ENCODE peak calls at places on chromosomes 13 and 19, in seven cellular contexts. U is suprapubic skin, F is lower leg skin, J is tibial nerve, O is IMR-90, X is GM12891, Z is NB4. S is an unnamed sample.

GRCh38 chr13:20489185-20489820 is 36.4 kb downstream of the CRYL1 start:
- DNase-seq in U (no peak), F (peak; percentile 24), J (peak; percentile 50), O (peak; percentile 62), X (no peak), Z (no peak), S (peak; percentile 25)

GRCh38 chr13:29336356-29336755 is 259.1 kb downstream of the SLC7A1 start:
- DNase-seq in U (no peak), F (no peak), J (no peak), O (no peak), X (no peak), Z (no peak), S (no peak)

GRCh38 chr19:47019431-47020041 is at the start of gene NPAS1:
- DNase-seq in U (no peak), F (no peak), J (no peak), O (no peak), X (no peak), Z (peak; percentile 60), S (no peak)

GRCh38 chr13:44313674-44314073 is 60.0 kb upstream of the SERP2 start:
- DNase-seq in U (no peak), F (no peak), J (no peak), O (peak; percentile 91), X (no peak), Z (peak; percentile 77), S (peak; percentile 46)

GRCh38 chr19:6766357-6767080 is 716 bp downstream of the SH2D3A start:
- DNase-seq in U (no peak), F (no peak), J (no peak), O (no peak), X (no peak), Z (no peak), S (no peak)

GRCh38 chr13:26475176-26476110 is 82.0 kb upstream of the WASF3 start:
- DNase-seq in U (no peak), F (no peak), J (no peak), O (no peak), X (no peak), Z (no peak), S (no peak)

GRCh38 chr19:53308339-53308811 is 25.2 kb upstream of the ZNF845 start:
- DNase-seq in U (no peak), F (no peak), J (no peak), O (no peak), X (no peak), Z (no peak), S (peak; percentile 23)

GRCh38 chr13:31930901-31931522 is 100.6 kb upstream of the FRY start:
- DNase-seq in U (no peak), F (no peak), J (no peak), O (no peak), X (peak; percentile 32), Z (peak; percentile 57), S (no peak)

GRCh38 chr19:3697094-3697493 is 3.2 kb downstream of the PIP5K1C start:
- DNase-seq in U (no peak), F (no peak), J (no peak), O (no peak), X (no peak), Z (no peak), S (no peak)

GRCh38 chr13:67231481-67231940 is 1.4 kb upstream of the PCDH9 start:
- DNase-seq in U (no peak), F (no peak), J (no peak), O (no peak), X (no peak), Z (no peak), S (no peak)

GRCh38 chr13:33799950-33800592 is 17.9 kb upstream of the RFC3 start:
- DNase-seq in U (no peak), F (no peak), J (no peak), O (peak; percentile 46), X (no peak), Z (peak; percentile 50), S (peak; percentile 36)

GRCh38 chr19:30757836-30758617 is 385.8 kb downstream of the ZNF536 start:
- DNase-seq in U (no peak), F (no peak), J (no peak), O (no peak), X (no peak), Z (no peak), S (no peak)

GRCh38 chr13:19864018-19864338 is 529 bp upstream of the ZMYM5 start:
- DNase-seq in U (peak; percentile 88), F (no peak), J (no peak), O (no peak), X (peak; percentile 44), Z (peak; percentile 94), S (peak; percentile 90)

GRCh38 chr19:3350014-3350663 is 16.2 kb upstream of the NFIC start:
- DNase-seq in U (no peak), F (no peak), J (no peak), O (peak; percentile 52), X (no peak), Z (no peak), S (no peak)

GRCh38 chr13:93687261-93687660 is 460.7 kb downstream of the GPC6 start:
- DNase-seq in U (no peak), F (no peak), J (no peak), O (peak; percentile 75), X (no peak), Z (no peak), S (no peak)

GRCh38 chr13:73966331-73966730 is 167.9 kb downstream of the KLF12 start:
- DNase-seq in U (no peak), F (no peak), J (no peak), O (no peak), X (no peak), Z (no peak), S (no peak)

GRCh38 chr13:98834254-98834960 is 81.9 kb upstream of the SLC15A1 start:
- DNase-seq in U (no peak), F (no peak), J (no peak), O (no peak), X (no peak), Z (no peak), S (no peak)

GRCh38 chr13:95535243-95535642 is 17.3 kb upstream of the CLDN10 start:
- DNase-seq in U (no peak), F (no peak), J (no peak), O (peak; percentile 73), X (no peak), Z (no peak), S (no peak)

GRCh38 chr19:58022283-58022660 is 11.6 kb upstream of the ZSCAN1 start:
- DNase-seq in U (no peak), F (no peak), J (no peak), O (no peak), X (no peak), Z (no peak), S (no peak)

GRCh38 chr19:16216744-16217670 is 19.3 kb downstream of the AP1M1 start:
- DNase-seq in U (no peak), F (no peak), J (no peak), O (no peak), X (no peak), Z (no peak), S (no peak)

GRCh38 chr13:58620171-58620570 is 988.6 kb downstream of the PCDH17 start:
- DNase-seq in U (no peak), F (no peak), J (no peak), O (no peak), X (no peak), Z (no peak), S (no peak)

GRCh38 chr13:35389535-35389934 is 87.0 kb downstream of the MAB21L1 start:
- DNase-seq in U (no peak), F (no peak), J (no peak), O (no peak), X (no peak), Z (no peak), S (no peak)

GRCh38 chr13:99969934-99970760 is 1.4 kb downstream of the ZIC5 start:
- DNase-seq in U (no peak), F (no peak), J (no peak), O (no peak), X (no peak), Z (peak; percentile 81), S (peak; percentile 22)

GRCh38 chr13:54150851-54151250 is 1122.2 kb downstream of the OLFM4 start:
- DNase-seq in U (no peak), F (no peak), J (no peak), O (no peak), X (no peak), Z (no peak), S (no peak)

GRCh38 chr13:44259045-44260042 is 114.3 kb upstream of the SERP2 start:
- DNase-seq in U (no peak), F (peak; percentile 41), J (peak; percentile 50), O (peak; percentile 66), X (peak; percentile 28), Z (peak; percentile 95), S (peak; percentile 81)

DNA sequence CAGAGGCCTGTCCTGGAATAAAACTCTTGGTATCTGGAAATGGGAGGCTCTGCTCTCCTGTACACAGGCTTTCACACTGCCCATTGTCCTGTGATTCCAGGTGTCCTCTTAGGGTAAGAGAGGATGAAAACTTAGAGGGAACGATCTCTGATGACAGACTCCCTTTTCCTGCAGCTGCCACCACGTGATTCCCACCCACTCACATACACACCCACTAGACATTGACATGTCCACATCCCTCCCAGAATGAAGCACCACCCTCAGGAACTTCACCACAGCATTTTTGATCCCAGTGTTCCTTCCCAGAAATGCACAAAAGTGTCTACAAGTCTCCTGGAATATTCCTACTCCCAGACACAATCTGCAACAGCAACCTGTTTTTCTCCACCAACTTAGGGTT is 8.2 kb downstream of the ZNF429 start:
- DNase-seq in U (no peak), F (no peak), J (no peak), O (no peak), X (no peak), Z (no peak), S (no peak)
- TF ChIP-seq POLR2A in U (no peak), F (no peak), J (no peak), O (no peak), X (no peak), Z (no peak), S (no peak)

DNA sequence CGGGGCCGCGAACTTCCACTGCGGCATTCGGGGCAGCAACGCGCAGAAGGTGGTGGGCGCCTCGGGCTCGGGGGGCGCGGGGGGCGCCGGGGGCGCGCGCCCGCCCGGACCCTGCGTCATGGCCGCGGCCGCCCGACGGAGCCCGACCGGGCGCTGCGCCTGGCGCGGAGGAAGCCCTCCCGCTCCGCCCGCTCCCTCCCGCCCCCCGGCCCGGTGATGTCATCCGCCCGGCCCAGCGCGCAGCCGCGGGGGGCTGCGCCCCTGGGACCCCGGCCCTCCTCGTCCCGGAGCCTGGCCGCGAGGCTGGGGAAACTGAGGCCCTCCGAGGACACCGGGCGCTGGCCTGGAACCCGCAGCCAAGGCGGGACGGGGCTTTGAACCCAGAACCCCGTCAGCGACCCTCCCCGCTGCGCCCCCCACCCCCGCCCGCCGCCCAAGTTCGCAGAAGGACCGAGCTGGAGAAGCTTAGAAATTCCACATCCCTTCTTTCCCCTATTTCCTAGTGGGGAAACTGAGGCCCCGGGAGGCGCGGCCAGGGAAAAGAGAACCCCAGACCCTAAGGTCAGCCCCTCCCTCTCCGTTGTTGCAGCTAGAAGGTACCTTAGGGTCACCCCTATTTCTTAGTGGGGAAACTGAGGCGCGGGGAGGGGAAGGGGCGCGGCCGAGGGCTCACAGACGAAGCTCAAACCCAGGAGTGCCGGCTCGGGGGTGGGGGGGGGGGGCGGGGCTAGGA is at the start of gene SHC2:
- DNase-seq in U (no peak), F (no peak), J (no peak), O (no peak), X (no peak), Z (no peak), S (no peak)
- TF ChIP-seq POLR2A in U (peak; percentile 34), F (no peak), J (peak; percentile 54), O (no peak), X (no peak), Z (no peak), S (no peak)

GRCh38 chr13:23377603-23378002 is 55.9 kb downstream of the SACS start:
- DNase-seq in U (no peak), F (no peak), J (no peak), O (no peak), X (no peak), Z (no peak), S (no peak)
- TF ChIP-seq POLR2A in U (no peak), F (no peak), J (no peak), O (no peak), X (no peak), Z (no peak), S (no peak)

GRCh38 chr19:32674959-32675719 is at the start of gene ANKRD27:
- DNase-seq in U (peak; percentile 99), F (peak; percentile 98), J (peak; percentile 97), O (peak; percentile 96), X (peak; percentile 91), Z (peak; percentile 94), S (peak; percentile 98)
- TF ChIP-seq POLR2A in U (no peak), F (no peak), J (peak; percentile 48), O (peak; percentile 38), X (peak; percentile 47), Z (peak; percentile 78), S (peak; percentile 65)